ENCODE peak calls at places on chromosomes 7 and 10, in six cellular contexts. One of them, this sample, is unnamed.

GRCh38 chr7:120123528-120123927 is 149.4 kb upstream of the KCND2 start:
- DNase-seq in K562: no peak
- DNase-seq in SK-N-SH: no peak
- DNase-seq in HepG2: no peak
- DNase-seq in HCT116: no peak
- DNase-seq in GM12878: no peak
- DNase-seq in this sample: no peak

GRCh38 chr10:7901261-7901660 is 83.0 kb downstream of the TAF3 start:
- DNase-seq in K562: no peak
- DNase-seq in SK-N-SH: no peak
- DNase-seq in HepG2: no peak
- DNase-seq in HCT116: no peak
- DNase-seq in GM12878: no peak
- DNase-seq in this sample: no peak

GRCh38 chr10:88989824-88990527 is 622 bp upstream of the FAS start:
- DNase-seq in K562: no peak
- DNase-seq in SK-N-SH: no peak
- DNase-seq in HepG2: no peak
- DNase-seq in HCT116: no peak
- DNase-seq in GM12878: no peak
- DNase-seq in this sample: peak; percentile 50

GRCh38 chr10:79995979-79996629 is 47.2 kb upstream of the SFTPD start:
- DNase-seq in K562: no peak
- DNase-seq in SK-N-SH: no peak
- DNase-seq in HepG2: no peak
- DNase-seq in HCT116: no peak
- DNase-seq in GM12878: no peak
- DNase-seq in this sample: no peak

GRCh38 chr10:99497343-99498025 is 35.3 kb upstream of the NKX2-3 start:
- DNase-seq in K562: no peak
- DNase-seq in SK-N-SH: no peak
- DNase-seq in HepG2: no peak
- DNase-seq in HCT116: no peak
- DNase-seq in GM12878: no peak
- DNase-seq in this sample: no peak

GRCh38 chr10:104037261-104037951 is 48.3 kb downstream of the COL17A1 start:
- DNase-seq in K562: no peak
- DNase-seq in SK-N-SH: no peak
- DNase-seq in HepG2: no peak
- DNase-seq in HCT116: no peak
- DNase-seq in GM12878: no peak
- DNase-seq in this sample: no peak

GRCh38 chr7:158824028-158824427 is 5.3 kb downstream of the ESYT2 start:
- DNase-seq in K562: no peak
- DNase-seq in SK-N-SH: no peak
- DNase-seq in HepG2: no peak
- DNase-seq in HCT116: no peak
- DNase-seq in GM12878: peak; percentile 61
- DNase-seq in this sample: no peak

GRCh38 chr7:121138262-121138933 is 149.9 kb downstream of the CPED1 start:
- DNase-seq in K562: no peak
- DNase-seq in SK-N-SH: no peak
- DNase-seq in HepG2: no peak
- DNase-seq in HCT116: no peak
- DNase-seq in GM12878: peak; percentile 54
- DNase-seq in this sample: no peak

GRCh38 chr7:31883761-31884164 is 186.4 kb downstream of the PDE1C start:
- DNase-seq in K562: no peak
- DNase-seq in SK-N-SH: no peak
- DNase-seq in HepG2: no peak
- DNase-seq in HCT116: no peak
- DNase-seq in GM12878: no peak
- DNase-seq in this sample: no peak

GRCh38 chr7:148481965-148482626 is 108.5 kb upstream of the C7orf33 start:
- DNase-seq in K562: no peak
- DNase-seq in SK-N-SH: peak; percentile 76
- DNase-seq in HepG2: no peak
- DNase-seq in HCT116: no peak
- DNase-seq in GM12878: no peak
- DNase-seq in this sample: no peak

GRCh38 chr10:69862882-69863530 is 61.3 kb downstream of the COL13A1 start:
- DNase-seq in K562: no peak
- DNase-seq in SK-N-SH: no peak
- DNase-seq in HepG2: no peak
- DNase-seq in HCT116: no peak
- DNase-seq in GM12878: no peak
- DNase-seq in this sample: no peak

GRCh38 chr10:101646369-101646768 is 48.6 kb downstream of the FBXW4 start:
- DNase-seq in K562: no peak
- DNase-seq in SK-N-SH: no peak
- DNase-seq in HepG2: no peak
- DNase-seq in HCT116: no peak
- DNase-seq in GM12878: no peak
- DNase-seq in this sample: no peak

GRCh38 chr10:87940210-87940609 is 76.8 kb downstream of the PTEN start:
- DNase-seq in K562: no peak
- DNase-seq in SK-N-SH: no peak
- DNase-seq in HepG2: no peak
- DNase-seq in HCT116: no peak
- DNase-seq in GM12878: no peak
- DNase-seq in this sample: no peak

GRCh38 chr10:123912466-123913201 is 21.0 kb upstream of the CPXM2 start:
- DNase-seq in K562: no peak
- DNase-seq in SK-N-SH: no peak
- DNase-seq in HepG2: no peak
- DNase-seq in HCT116: no peak
- DNase-seq in GM12878: no peak
- DNase-seq in this sample: no peak

GRCh38 chr10:92382631-92383030 is 91.7 kb downstream of the MARCHF5 start:
- DNase-seq in K562: no peak
- DNase-seq in SK-N-SH: no peak
- DNase-seq in HepG2: no peak
- DNase-seq in HCT116: no peak
- DNase-seq in GM12878: no peak
- DNase-seq in this sample: no peak
- TF ChIP-seq JUND in K562: no peak
- TF ChIP-seq JUND in SK-N-SH: no peak
- TF ChIP-seq JUND in HepG2: no peak
- TF ChIP-seq JUND in HCT116: no peak
- TF ChIP-seq JUND in GM12878: no peak
- TF ChIP-seq JUND in this sample: no peak

DNA sequence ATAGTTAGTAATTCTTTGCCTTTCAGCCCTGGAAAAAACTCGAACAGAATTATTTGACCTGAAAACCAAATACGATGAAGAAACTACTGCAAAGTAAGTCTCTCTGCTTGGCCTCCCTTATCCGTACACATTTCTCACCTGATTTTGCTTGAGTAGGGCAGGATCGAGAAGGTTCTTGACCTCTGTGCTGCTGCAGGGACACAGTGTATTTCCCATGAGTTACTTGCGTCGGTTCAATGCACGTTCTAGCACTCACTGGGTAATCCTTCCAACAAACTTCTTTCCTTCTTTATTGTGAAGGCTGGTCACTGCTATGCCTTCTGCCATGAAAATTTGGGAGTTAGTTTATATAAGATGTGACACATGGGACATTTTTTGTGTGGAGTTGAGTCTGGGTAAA is 171.5 kb upstream of the SH2B2 start:
- DNase-seq in K562: no peak
- DNase-seq in SK-N-SH: no peak
- DNase-seq in HepG2: no peak
- DNase-seq in HCT116: no peak
- DNase-seq in GM12878: no peak
- DNase-seq in this sample: no peak
- TF ChIP-seq JUND in K562: no peak
- TF ChIP-seq JUND in SK-N-SH: no peak
- TF ChIP-seq JUND in HepG2: no peak
- TF ChIP-seq JUND in HCT116: no peak
- TF ChIP-seq JUND in GM12878: no peak
- TF ChIP-seq JUND in this sample: no peak

GRCh38 chr10:2463301-2463700 is 604.0 kb upstream of the PFKP start:
- DNase-seq in K562: no peak
- DNase-seq in SK-N-SH: no peak
- DNase-seq in HepG2: no peak
- DNase-seq in HCT116: no peak
- DNase-seq in GM12878: no peak
- DNase-seq in this sample: no peak

GRCh38 chr10:2460846-2461245 is 606.5 kb upstream of the PFKP start:
- DNase-seq in K562: no peak
- DNase-seq in SK-N-SH: no peak
- DNase-seq in HepG2: no peak
- DNase-seq in HCT116: no peak
- DNase-seq in GM12878: no peak
- DNase-seq in this sample: no peak

GRCh38 chr10:2464476-2464875 is 602.9 kb upstream of the PFKP start:
- DNase-seq in K562: no peak
- DNase-seq in SK-N-SH: no peak
- DNase-seq in HepG2: no peak
- DNase-seq in HCT116: no peak
- DNase-seq in GM12878: no peak
- DNase-seq in this sample: no peak
- TF ChIP-seq JUND in K562: no peak
- TF ChIP-seq JUND in SK-N-SH: no peak
- TF ChIP-seq JUND in HepG2: no peak
- TF ChIP-seq JUND in HCT116: no peak
- TF ChIP-seq JUND in GM12878: no peak
- TF ChIP-seq JUND in this sample: no peak

GRCh38 chr10:114504769-114505579 is 100.7 kb upstream of the AFAP1L2 start:
- DNase-seq in K562: no peak
- DNase-seq in SK-N-SH: no peak
- DNase-seq in HepG2: peak; percentile 67
- DNase-seq in HCT116: no peak
- DNase-seq in GM12878: no peak
- DNase-seq in this sample: peak; percentile 30
- TF ChIP-seq JUND in K562: no peak
- TF ChIP-seq JUND in SK-N-SH: no peak
- TF ChIP-seq JUND in HepG2: no peak
- TF ChIP-seq JUND in HCT116: no peak
- TF ChIP-seq JUND in GM12878: no peak
- TF ChIP-seq JUND in this sample: no peak

DNA sequence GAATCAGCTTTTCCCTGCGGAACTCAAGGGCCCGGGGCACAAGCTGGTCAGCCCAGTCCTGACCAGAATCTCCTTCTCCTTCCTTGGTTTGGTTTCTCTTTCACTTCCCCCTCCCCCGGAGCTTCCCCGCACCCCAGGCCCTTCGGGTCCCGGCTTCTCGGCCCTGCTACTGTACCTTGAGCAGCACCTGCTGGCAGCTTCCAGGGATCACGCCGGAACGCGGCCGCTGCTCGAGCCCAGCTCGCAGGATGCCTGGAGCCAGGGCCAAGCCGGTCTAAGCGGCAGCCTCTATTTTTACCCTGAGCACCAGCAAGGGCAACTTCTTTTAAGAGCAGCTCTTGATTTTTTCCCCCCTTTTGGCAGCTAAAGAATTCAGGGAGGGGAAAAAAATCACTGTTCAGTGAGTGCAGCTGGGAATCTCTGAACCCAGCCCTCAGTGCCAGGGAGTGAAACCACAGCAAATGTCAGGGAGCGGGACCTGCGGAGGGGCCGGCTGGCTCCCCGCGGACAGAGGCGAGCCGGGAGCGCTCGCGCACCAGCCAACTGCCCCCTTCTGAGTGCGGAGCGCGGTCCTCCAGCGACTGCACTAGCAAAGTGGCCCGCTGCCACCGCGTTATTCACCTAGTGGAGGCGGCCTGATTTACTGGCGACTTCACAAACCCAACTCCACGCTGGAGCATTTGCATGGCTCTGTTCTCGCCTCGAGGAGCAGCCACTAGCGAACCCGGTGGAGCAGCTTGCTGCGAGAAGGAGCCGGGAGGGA is 2.4 kb upstream of the INHBA start:
- DNase-seq in K562: peak; percentile 25
- DNase-seq in SK-N-SH: peak; percentile 96
- DNase-seq in HepG2: peak; percentile 55
- DNase-seq in HCT116: no peak
- DNase-seq in GM12878: peak; percentile 50
- DNase-seq in this sample: peak; percentile 94
- TF ChIP-seq JUND in K562: no peak
- TF ChIP-seq JUND in SK-N-SH: no peak
- TF ChIP-seq JUND in HepG2: no peak
- TF ChIP-seq JUND in HCT116: no peak
- TF ChIP-seq JUND in GM12878: no peak
- TF ChIP-seq JUND in this sample: no peak

GRCh38 chr10:62046522-62047239 is 145.2 kb downstream of the ARID5B start:
- DNase-seq in K562: no peak
- DNase-seq in SK-N-SH: no peak
- DNase-seq in HepG2: peak; percentile 67
- DNase-seq in HCT116: no peak
- DNase-seq in GM12878: peak; percentile 55
- DNase-seq in this sample: no peak

GRCh38 chr10:62044569-62044968 is 143.1 kb downstream of the ARID5B start:
- DNase-seq in K562: no peak
- DNase-seq in SK-N-SH: no peak
- DNase-seq in HepG2: no peak
- DNase-seq in HCT116: no peak
- DNase-seq in GM12878: no peak
- DNase-seq in this sample: no peak

GRCh38 chr10:62047960-62048383 is 146.5 kb downstream of the ARID5B start:
- DNase-seq in K562: no peak
- DNase-seq in SK-N-SH: no peak
- DNase-seq in HepG2: peak; percentile 25
- DNase-seq in HCT116: no peak
- DNase-seq in GM12878: no peak
- DNase-seq in this sample: no peak

GRCh38 chr10:62047240-62047897 is 145.9 kb downstream of the ARID5B start:
- DNase-seq in K562: no peak
- DNase-seq in SK-N-SH: no peak
- DNase-seq in HepG2: no peak
- DNase-seq in HCT116: no peak
- DNase-seq in GM12878: no peak
- DNase-seq in this sample: no peak

GRCh38 chr10:62045765-62046521 is 144.4 kb downstream of the ARID5B start:
- DNase-seq in K562: no peak
- DNase-seq in SK-N-SH: no peak
- DNase-seq in HepG2: peak; percentile 83
- DNase-seq in HCT116: no peak
- DNase-seq in GM12878: no peak
- DNase-seq in this sample: no peak
- TF ChIP-seq JUND in K562: no peak
- TF ChIP-seq JUND in SK-N-SH: peak; percentile 93
- TF ChIP-seq JUND in HepG2: no peak
- TF ChIP-seq JUND in HCT116: no peak
- TF ChIP-seq JUND in GM12878: no peak
- TF ChIP-seq JUND in this sample: no peak

GRCh38 chr10:673492-673891 is 16.0 kb downstream of the DIP2C start:
- DNase-seq in K562: no peak
- DNase-seq in SK-N-SH: no peak
- DNase-seq in HepG2: no peak
- DNase-seq in HCT116: no peak
- DNase-seq in GM12878: no peak
- DNase-seq in this sample: peak; percentile 76

GRCh38 chr10:670038-670437 is 19.4 kb downstream of the DIP2C start:
- DNase-seq in K562: no peak
- DNase-seq in SK-N-SH: no peak
- DNase-seq in HepG2: no peak
- DNase-seq in HCT116: no peak
- DNase-seq in GM12878: no peak
- DNase-seq in this sample: no peak

GRCh38 chr10:670990-671389 is 18.5 kb downstream of the DIP2C start:
- DNase-seq in K562: no peak
- DNase-seq in SK-N-SH: no peak
- DNase-seq in HepG2: no peak
- DNase-seq in HCT116: no peak
- DNase-seq in GM12878: no peak
- DNase-seq in this sample: no peak

GRCh38 chr10:672992-673391 is 16.5 kb downstream of the DIP2C start:
- DNase-seq in K562: no peak
- DNase-seq in SK-N-SH: no peak
- DNase-seq in HepG2: no peak
- DNase-seq in HCT116: no peak
- DNase-seq in GM12878: no peak
- DNase-seq in this sample: no peak

GRCh38 chr10:672139-672538 is 17.3 kb downstream of the DIP2C start:
- DNase-seq in K562: no peak
- DNase-seq in SK-N-SH: no peak
- DNase-seq in HepG2: no peak
- DNase-seq in HCT116: no peak
- DNase-seq in GM12878: no peak
- DNase-seq in this sample: no peak
- TF ChIP-seq JUND in K562: no peak
- TF ChIP-seq JUND in SK-N-SH: no peak
- TF ChIP-seq JUND in HepG2: no peak
- TF ChIP-seq JUND in HCT116: no peak
- TF ChIP-seq JUND in GM12878: no peak
- TF ChIP-seq JUND in this sample: no peak